ENCODE peak calls at places on chromosomes 12 and 14, in six cellular contexts. R, T, L, G, F and E are unnamed samples.

GRCh38 chr12:58069268-58069967 is 128.1 kb downstream of the ATP23 start:
- DNase-seq in R (no peak), T (no peak), G (no peak), L (no peak), F (no peak), E (no peak)

GRCh38 chr14:61836184-61836583 is 74.0 kb downstream of the SNAPC1 start:
- DNase-seq in L (no peak), R (no peak), F (no peak), T (no peak), G (no peak), E (no peak)

GRCh38 chr12:57452181-57452936 is 2.7 kb upstream of the INHBE start:
- DNase-seq in F (no peak), G (no peak), L (no peak), T (peak), R (no peak), E (no peak)

GRCh38 chr12:113241191-113242017 is 20.1 kb downstream of the TPCN1 start:
- DNase-seq in T (peak), R (no peak), F (peak), L (no peak), G (peak), E (no peak)

GRCh38 chr12:104276192-104277131 is 27.1 kb upstream of the EID3 start:
- DNase-seq in G (peak), L (no peak), R (peak), F (peak), T (peak), E (no peak)

GRCh38 chr12:8784464-8784863 is 38.0 kb upstream of the A2ML1 start:
- DNase-seq in F (no peak), R (no peak), G (no peak), T (no peak), L (no peak), E (no peak)

GRCh38 chr14:75297417-75298040 is 18.9 kb downstream of the FOS start:
- DNase-seq in G (no peak), L (no peak), T (no peak), F (no peak), R (no peak), E (no peak)

GRCh38 chr14:30118992-30119640 is 191.5 kb upstream of the PRKD1 start:
- DNase-seq in F (no peak), R (no peak), T (no peak), G (no peak), L (no peak), E (no peak)

GRCh38 chr14:95291859-95292542 is 27.7 kb downstream of the CLMN start:
- DNase-seq in R (peak), T (no peak), G (no peak), F (no peak), L (no peak), E (no peak)

GRCh38 chr12:120720234-120720968 is 5.2 kb upstream of the ACADS start:
- DNase-seq in G (no peak), R (no peak), F (peak), L (no peak), T (no peak), E (no peak)

GRCh38 chr14:69105326-69105725 is 47.6 kb downstream of the DCAF5 start:
- DNase-seq in T (no peak), G (no peak), R (no peak), L (no peak), F (no peak), E (no peak)

GRCh38 chr14:77264466-77265186 is 6.4 kb downstream of the NGB start:
- DNase-seq in F (no peak), T (no peak), G (no peak), L (no peak), R (no peak), E (no peak)

GRCh38 chr12:98645572-98646067 is 530 bp downstream of the APAF1 start:
- DNase-seq in F (no peak), T (no peak), L (no peak), G (no peak), R (peak), E (peak)

GRCh38 chr14:85878874-85879273 is 348.9 kb downstream of the FLRT2 start:
- DNase-seq in L (no peak), R (no peak), G (no peak), F (no peak), T (no peak), E (no peak)

GRCh38 chr12:50554651-50555050 is 49.9 kb downstream of the DIP2B start:
- DNase-seq in L (no peak), R (no peak), T (no peak), F (no peak), G (no peak), E (no peak)

GRCh38 chr12:64039285-64039871 is 182.7 kb downstream of the KICS2 start:
- DNase-seq in G (peak), L (no peak), F (peak), R (no peak), T (no peak), E (peak)

GRCh38 chr14:36513451-36514277 is 6.4 kb downstream of the NKX2-1 start:
- DNase-seq in F (no peak), T (peak), L (no peak), R (no peak), G (peak), E (peak)

GRCh38 chr12:118164798-118165486 is 29.0 kb downstream of the PEBP1 start:
- DNase-seq in F (peak), T (no peak), L (peak), R (peak), G (peak), E (peak)

GRCh38 chr12:78725951-78726550 is 138.5 kb upstream of the SYT1 start:
- DNase-seq in G (peak), T (no peak), L (no peak), R (no peak), F (no peak), E (peak)

GRCh38 chr12:54371328-54372112 is 7.2 kb upstream of the GPR84 start:
- DNase-seq in F (no peak), G (peak), T (no peak), R (no peak), L (no peak), E (no peak)

GRCh38 chr12:23055004-23055403 is 430.0 kb downstream of the ETNK1 start:
- DNase-seq in T (no peak), L (no peak), R (peak), G (peak), F (peak), E (peak)

GRCh38 chr12:92384571-92384970 is 238.9 kb upstream of the BTG1 start:
- DNase-seq in T (no peak), G (no peak), F (no peak), R (no peak), L (no peak), E (no peak)

GRCh38 chr14:71651228-71651627 is 281.0 kb upstream of the RGS6 start:
- DNase-seq in R (no peak), T (no peak), F (no peak), G (no peak), L (no peak), E (no peak)

GRCh38 chr12:53939141-53940108 is 794 bp downstream of the HOXC13 start:
- DNase-seq in T (no peak), G (no peak), R (no peak), F (no peak), L (no peak), E (peak)

GRCh38 chr12:46921754-46922113 is 95.9 kb upstream of the SLC38A4 start:
- DNase-seq in G (no peak), L (no peak), T (no peak), R (no peak), F (no peak), E (no peak)

GRCh38 chr14:21096889-21097615 is 1.4 kb downstream of the ZNF219 start:
- DNase-seq in R (no peak), L (no peak), T (no peak), G (peak), F (no peak), E (no peak)

GRCh38 chr12:116881325-116881866 is at the start of gene HRK:
- DNase-seq in F (no peak), T (no peak), L (no peak), R (no peak), G (peak), E (no peak)

GRCh38 chr14:32824195-32824594 is 114.5 kb upstream of the NPAS3 start:
- DNase-seq in F (no peak), R (no peak), G (no peak), L (no peak), T (no peak), E (no peak)

GRCh38 chr14:102547067-102547466 is 37.5 kb upstream of the ANKRD9 start:
- DNase-seq in T (no peak), L (no peak), G (no peak), F (no peak), R (peak), E (no peak)

GRCh38 chr12:64998327-64999156 is 122.6 kb downstream of the WIF1 start:
- DNase-seq in G (no peak), F (no peak), L (no peak), R (no peak), T (no peak), E (no peak)

GRCh38 chr12:47870175-47870781 is 34.5 kb downstream of the VDR start:
- DNase-seq in G (no peak), R (peak), F (no peak), L (no peak), T (no peak), E (peak)

GRCh38 chr12:84763112-84763511 is 149.5 kb downstream of the SLC6A15 start:
- DNase-seq in L (no peak), G (no peak), F (no peak), T (no peak), R (no peak), E (no peak)

GRCh38 chr12:121516437-121517011 is 64.3 kb downstream of the KDM2B start:
- DNase-seq in L (no peak), R (no peak), T (no peak), G (no peak), F (no peak), E (no peak)

GRCh38 chr12:39368891-39369290 is 74.0 kb downstream of the KIF21A start:
- DNase-seq in G (no peak), T (no peak), R (no peak), L (no peak), F (no peak), E (no peak)

GRCh38 chr14:99136047-99136400 is 136.0 kb downstream of the BCL11B start:
- DNase-seq in F (no peak), L (no peak), T (no peak), R (no peak), G (no peak), E (no peak)

GRCh38 chr12:74889073-74889472 is 320.6 kb downstream of the KCNC2 start:
- DNase-seq in T (no peak), L (no peak), F (no peak), G (no peak), R (no peak), E (no peak)

GRCh38 chr14:70186826-70187483 is 1.8 kb downstream of the SLC8A3 start:
- DNase-seq in T (peak), L (peak), G (peak), F (no peak), R (no peak), E (peak)

GRCh38 chr12:111430418-111431353 is 25.0 kb downstream of the SH2B3 start:
- DNase-seq in F (no peak), R (no peak), L (peak), T (no peak), G (no peak), E (no peak)

GRCh38 chr14:94581127-94581999 is at the start of gene SERPINA5:
- DNase-seq in L (no peak), F (no peak), T (no peak), R (no peak), G (no peak), E (peak)